ENCODE peak calls at places on chromosomes 3 and 15, in four cellular contexts. One of them, this sample, is unnamed.

GRCh38 chr3:12143949-12144504 is 14.7 kb downstream of the TIMP4 start:
- DNase-seq in GM12878: no peak
- DNase-seq in K562: no peak
- DNase-seq in H1: no peak
- DNase-seq in this sample: no peak

GRCh38 chr15:93179072-93179471 is 90.1 kb upstream of the RGMA start:
- DNase-seq in GM12878: peak
- DNase-seq in K562: peak
- DNase-seq in H1: no peak
- DNase-seq in this sample: peak

GRCh38 chr3:43290961-43291360 is 4.6 kb downstream of the SNRK start:
- DNase-seq in GM12878: no peak
- DNase-seq in K562: no peak
- DNase-seq in H1: no peak
- DNase-seq in this sample: no peak

GRCh38 chr3:149658444-149659172 is 783 bp upstream of the WWTR1 start:
- DNase-seq in GM12878: no peak
- DNase-seq in K562: no peak
- DNase-seq in H1: peak
- DNase-seq in this sample: peak

GRCh38 chr15:101150723-101151040 is 101.2 kb downstream of the CHSY1 start:
- DNase-seq in GM12878: no peak
- DNase-seq in K562: no peak
- DNase-seq in H1: no peak
- DNase-seq in this sample: no peak

GRCh38 chr3:187196573-187197094 is 652 bp upstream of the RTP1 start:
- DNase-seq in GM12878: no peak
- DNase-seq in K562: no peak
- DNase-seq in H1: no peak
- DNase-seq in this sample: no peak

GRCh38 chr3:142226474-142226873 is 1.1 kb upstream of the GK5 start:
- DNase-seq in GM12878: no peak
- DNase-seq in K562: no peak
- DNase-seq in H1: no peak
- DNase-seq in this sample: no peak

GRCh38 chr15:70503073-70503745 is 260.1 kb downstream of the UACA start:
- DNase-seq in GM12878: no peak
- DNase-seq in K562: no peak
- DNase-seq in H1: no peak
- DNase-seq in this sample: no peak

GRCh38 chr15:30062881-30063280 is 19.9 kb upstream of the GOLGA8J start:
- DNase-seq in GM12878: no peak
- DNase-seq in K562: no peak
- DNase-seq in H1: no peak
- DNase-seq in this sample: no peak

GRCh38 chr3:264394-265156 is 68.0 kb downstream of the CHL1 start:
- DNase-seq in GM12878: no peak
- DNase-seq in K562: no peak
- DNase-seq in H1: no peak
- DNase-seq in this sample: no peak

GRCh38 chr3:112002458-112002971 is 3.8 kb downstream of the TAGLN3 start:
- DNase-seq in GM12878: no peak
- DNase-seq in K562: peak
- DNase-seq in H1: no peak
- DNase-seq in this sample: no peak

GRCh38 chr3:100076544-100077529 is 37.5 kb downstream of the FILIP1L start:
- DNase-seq in GM12878: no peak
- DNase-seq in K562: no peak
- DNase-seq in H1: no peak
- DNase-seq in this sample: no peak

GRCh38 chr3:100073049-100073422 is 41.3 kb downstream of the FILIP1L start:
- DNase-seq in GM12878: no peak
- DNase-seq in K562: no peak
- DNase-seq in H1: no peak
- DNase-seq in this sample: no peak

GRCh38 chr3:100075163-100075562 is 39.1 kb downstream of the FILIP1L start:
- DNase-seq in GM12878: no peak
- DNase-seq in K562: no peak
- DNase-seq in H1: no peak
- DNase-seq in this sample: no peak

GRCh38 chr3:100073555-100074307 is 40.6 kb downstream of the FILIP1L start:
- DNase-seq in GM12878: no peak
- DNase-seq in K562: no peak
- DNase-seq in H1: no peak
- DNase-seq in this sample: no peak

DNA sequence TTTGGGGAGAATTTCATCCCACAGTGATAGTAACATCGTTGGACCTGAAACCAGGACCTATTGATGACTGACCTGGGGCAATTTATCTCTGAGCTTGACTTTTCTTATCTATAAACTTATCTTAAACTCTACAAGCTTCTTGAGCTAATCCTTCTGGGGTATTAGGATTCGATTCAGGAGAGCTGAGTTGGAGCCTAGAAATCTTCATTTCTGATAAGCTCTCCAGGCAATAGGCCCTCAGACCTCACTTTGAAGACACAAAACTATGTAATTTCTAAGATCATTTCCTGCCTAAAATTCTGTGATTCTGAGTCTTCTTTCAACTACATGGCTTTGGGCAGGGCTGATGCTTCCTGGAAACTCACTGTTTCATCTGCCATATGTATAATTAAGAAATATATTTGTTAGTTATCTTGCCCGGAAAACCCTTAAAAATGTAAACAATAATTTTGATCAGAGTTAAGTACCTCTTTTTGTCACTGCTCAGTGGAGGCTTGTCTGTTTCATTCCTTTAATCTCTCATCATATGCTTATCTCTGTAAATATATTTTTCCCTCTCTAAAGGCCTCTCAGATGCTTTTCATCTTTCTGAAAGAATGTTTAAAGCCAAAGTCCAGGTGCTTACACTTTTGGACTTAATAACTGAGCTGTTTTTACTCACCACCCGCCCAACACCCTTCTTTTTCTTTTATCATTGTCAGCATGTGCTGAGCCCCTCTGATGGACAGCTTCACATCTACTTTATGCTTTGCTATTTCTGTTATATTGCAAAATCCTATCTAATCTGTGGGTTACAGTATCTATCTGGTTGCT is 38.4 kb downstream of the FILIP1L start:
- DNase-seq in GM12878: no peak
- DNase-seq in K562: peak
- DNase-seq in H1: no peak
- DNase-seq in this sample: no peak
- H3K27ac ChIP-seq in GM12878: no peak
- H3K27ac ChIP-seq in K562: peak
- H3K27ac ChIP-seq in H1: no peak
- H3K27ac ChIP-seq in this sample: no peak

GRCh38 chr3:128799650-128800049 is 73.7 kb downstream of the RAB7A start:
- DNase-seq in GM12878: no peak
- DNase-seq in K562: no peak
- DNase-seq in H1: no peak
- DNase-seq in this sample: no peak

GRCh38 chr3:128794067-128794768 is 68.2 kb downstream of the RAB7A start:
- DNase-seq in GM12878: no peak
- DNase-seq in K562: peak
- DNase-seq in H1: no peak
- DNase-seq in this sample: no peak

GRCh38 chr3:128800241-128801187 is 74.5 kb downstream of the RAB7A start:
- DNase-seq in GM12878: no peak
- DNase-seq in K562: no peak
- DNase-seq in H1: no peak
- DNase-seq in this sample: no peak

GRCh38 chr3:128794788-128795649 is 69.0 kb downstream of the RAB7A start:
- DNase-seq in GM12878: no peak
- DNase-seq in K562: peak
- DNase-seq in H1: peak
- DNase-seq in this sample: peak
- TF ChIP-seq NRF1 in GM12878: no peak
- TF ChIP-seq NRF1 in K562: no peak
- TF ChIP-seq NRF1 in H1: no peak
- TF ChIP-seq NRF1 in this sample: no peak

DNA sequence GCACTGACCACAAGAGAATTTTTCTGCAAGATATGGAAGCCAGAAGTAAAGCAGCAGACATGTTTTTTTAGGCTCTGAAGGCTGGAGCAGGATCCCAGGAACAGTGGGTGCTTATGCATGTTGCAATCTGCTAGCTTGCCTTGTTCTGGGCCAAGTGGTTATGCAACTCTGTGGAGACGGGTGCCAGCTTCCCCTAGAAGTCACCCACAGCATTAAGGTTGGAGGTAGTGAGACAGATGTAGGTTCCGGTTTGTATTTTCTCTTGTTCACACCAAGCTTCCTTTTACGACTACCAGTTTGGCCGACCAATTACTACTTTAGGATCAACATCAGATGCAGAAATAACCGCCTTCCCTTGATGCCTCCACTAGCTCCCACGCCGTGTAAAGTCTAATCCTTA is 11.1 kb downstream of the DPH3 start:
- DNase-seq in GM12878: no peak
- DNase-seq in K562: no peak
- DNase-seq in H1: no peak
- DNase-seq in this sample: no peak
- H3K27ac ChIP-seq in GM12878: no peak
- H3K27ac ChIP-seq in K562: no peak
- H3K27ac ChIP-seq in H1: no peak
- H3K27ac ChIP-seq in this sample: no peak

DNA sequence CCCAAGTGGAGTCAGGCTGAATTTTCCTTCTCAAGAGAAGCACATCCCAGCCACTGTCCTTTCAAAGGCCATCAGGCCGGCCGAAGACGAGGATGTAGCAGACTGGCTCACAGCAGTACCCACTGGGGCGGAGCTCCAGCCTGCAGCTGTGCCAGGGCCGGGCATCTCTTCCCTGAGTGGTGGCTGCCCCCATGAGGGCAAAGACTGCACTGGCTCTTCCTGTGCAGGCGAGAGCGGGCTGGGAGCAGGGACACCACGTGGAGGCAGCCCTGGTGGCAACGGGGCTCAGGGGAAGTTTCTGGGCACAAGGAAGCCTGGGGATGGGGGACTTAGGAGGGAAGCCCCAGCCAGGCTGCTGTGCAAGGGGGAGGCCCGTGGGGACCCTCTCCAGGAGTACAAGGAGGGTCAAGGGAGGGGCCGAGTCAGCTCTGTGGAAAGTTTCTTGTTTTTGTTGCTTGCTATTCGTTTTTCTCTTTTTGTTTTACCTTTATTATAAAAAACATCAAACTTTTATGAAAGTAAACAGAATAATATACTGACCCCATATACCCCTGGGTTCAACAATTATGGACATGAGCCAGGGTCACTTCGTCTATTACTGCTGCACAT is 66.1 kb downstream of the RPN1 start:
- DNase-seq in GM12878: peak
- DNase-seq in K562: peak
- DNase-seq in H1: peak
- DNase-seq in this sample: peak
- TF ChIP-seq NRF1 in GM12878: no peak
- TF ChIP-seq NRF1 in K562: no peak
- TF ChIP-seq NRF1 in H1: no peak
- TF ChIP-seq NRF1 in this sample: no peak

GRCh38 chr15:99506399-99506798 is 59.4 kb upstream of the MEF2A start:
- DNase-seq in GM12878: no peak
- DNase-seq in K562: no peak
- DNase-seq in H1: no peak
- DNase-seq in this sample: no peak
- H3K27ac ChIP-seq in GM12878: no peak
- H3K27ac ChIP-seq in K562: no peak
- H3K27ac ChIP-seq in H1: no peak
- H3K27ac ChIP-seq in this sample: no peak

DNA sequence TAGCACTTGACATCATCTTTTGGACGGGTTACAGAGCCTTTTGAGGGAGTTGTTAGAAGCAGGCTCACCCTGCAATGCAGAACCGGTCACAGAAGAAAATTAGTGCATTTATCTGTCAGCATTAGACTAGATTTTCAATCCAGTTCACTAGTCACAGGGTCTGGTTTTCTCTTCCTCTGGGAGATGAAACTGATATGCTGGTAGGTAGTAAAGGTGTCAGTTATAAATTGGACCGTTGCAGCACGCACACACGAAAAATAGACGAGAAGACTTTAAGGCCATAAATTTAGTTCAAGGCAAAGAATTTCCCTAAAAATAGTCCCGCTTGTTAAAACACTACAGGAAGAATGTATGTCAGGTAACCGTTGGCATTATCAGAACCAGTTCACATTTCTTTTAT is 532.2 kb upstream of the ATP11B start:
- DNase-seq in GM12878: no peak
- DNase-seq in K562: no peak
- DNase-seq in H1: no peak
- DNase-seq in this sample: no peak
- TF ChIP-seq NRF1 in GM12878: no peak
- TF ChIP-seq NRF1 in K562: no peak
- TF ChIP-seq NRF1 in H1: no peak
- TF ChIP-seq NRF1 in this sample: no peak

GRCh38 chr3:170179444-170179843 is 2.1 kb downstream of the PHC3 start:
- DNase-seq in GM12878: no peak
- DNase-seq in K562: no peak
- DNase-seq in H1: no peak
- DNase-seq in this sample: no peak

GRCh38 chr3:170180107-170180951 is 1.2 kb downstream of the PHC3 start:
- DNase-seq in GM12878: no peak
- DNase-seq in K562: peak
- DNase-seq in H1: no peak
- DNase-seq in this sample: no peak

GRCh38 chr3:170180952-170181876 is at the start of gene PHC3:
- DNase-seq in GM12878: peak
- DNase-seq in K562: peak
- DNase-seq in H1: peak
- DNase-seq in this sample: peak

GRCh38 chr3:170178631-170179030 is 2.9 kb downstream of the PHC3 start:
- DNase-seq in GM12878: no peak
- DNase-seq in K562: no peak
- DNase-seq in H1: no peak
- DNase-seq in this sample: no peak
- H3K27ac ChIP-seq in GM12878: peak
- H3K27ac ChIP-seq in K562: no peak
- H3K27ac ChIP-seq in H1: no peak
- H3K27ac ChIP-seq in this sample: no peak

DNA sequence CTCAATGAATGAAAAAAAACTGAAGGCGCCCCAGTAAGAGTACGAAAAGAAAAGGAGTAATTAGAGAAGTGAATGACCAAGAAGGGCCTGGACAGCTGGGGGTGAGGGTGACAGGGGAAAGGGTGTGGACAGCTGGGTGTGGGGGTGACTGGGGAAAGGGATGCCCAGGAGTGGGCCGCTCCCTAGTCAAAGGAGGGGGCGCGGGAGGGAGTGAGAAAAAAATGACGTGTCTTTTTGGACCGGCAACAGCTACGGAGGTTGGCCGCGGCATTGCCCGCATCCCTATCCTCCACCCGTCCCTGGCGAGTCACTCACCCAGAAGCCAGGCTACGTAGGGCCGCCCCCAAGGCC is 260 bp upstream of the ZCWPW2 start:
- DNase-seq in GM12878: no peak
- DNase-seq in K562: no peak
- DNase-seq in H1: no peak
- DNase-seq in this sample: no peak
- TF ChIP-seq NRF1 in GM12878: no peak
- TF ChIP-seq NRF1 in K562: no peak
- TF ChIP-seq NRF1 in H1: no peak
- TF ChIP-seq NRF1 in this sample: no peak

DNA sequence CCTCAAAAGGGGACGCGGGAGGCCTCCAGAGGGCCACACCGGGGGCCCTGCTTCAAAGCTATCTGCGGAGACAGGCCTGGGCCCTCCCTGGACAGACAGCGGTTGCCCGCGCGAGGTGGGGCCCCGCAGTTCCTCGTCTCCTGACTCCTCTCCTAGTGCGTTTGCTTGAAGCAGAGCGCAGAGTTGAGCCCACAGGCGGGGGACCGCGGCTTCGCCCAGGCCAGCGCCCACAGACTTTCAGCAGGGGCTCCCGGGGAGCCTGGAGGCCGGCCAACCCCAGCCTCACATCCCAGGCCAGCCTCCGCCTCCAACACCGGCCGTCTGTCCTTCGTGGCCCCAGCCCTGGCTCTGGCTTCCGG is 540 bp upstream of the ADAMTS7 start:
- DNase-seq in GM12878: no peak
- DNase-seq in K562: no peak
- DNase-seq in H1: no peak
- DNase-seq in this sample: no peak
- H3K27ac ChIP-seq in GM12878: no peak
- H3K27ac ChIP-seq in K562: no peak
- H3K27ac ChIP-seq in H1: no peak
- H3K27ac ChIP-seq in this sample: peak